ENCODE peak calls at places on chromosomes 11 and 22, in five cellular contexts. One of them, this sample, is unnamed. For H3K27me3, the result is how much of the 10 kb centered on the place peaks cover.

GRCh38 chr22:49307071-49307830 is 520.4 kb downstream of the BRD1 start:
- DNase-seq in H1: no peak
- DNase-seq in trophoblast cell: no peak
- DNase-seq in mesenchymal stem cell: no peak
- DNase-seq in neuronal stem cell: no peak
- DNase-seq in this sample: peak

GRCh38 chr11:57458060-57458409 is 2.3 kb upstream of the RTN4RL2 start:
- DNase-seq in mesenchymal stem cell: no peak
- DNase-seq in neuronal stem cell: no peak
- DNase-seq in H1: no peak
- DNase-seq in trophoblast cell: no peak
- DNase-seq in this sample: peak

GRCh38 chr22:26542831-26543230 is 30.6 kb upstream of the TFIP11 start:
- DNase-seq in mesenchymal stem cell: no peak
- DNase-seq in H1: no peak
- DNase-seq in trophoblast cell: no peak
- DNase-seq in neuronal stem cell: no peak
- DNase-seq in this sample: no peak

GRCh38 chr11:41328324-41328723 is 131.1 kb downstream of the LRRC4C start:
- DNase-seq in neuronal stem cell: no peak
- DNase-seq in trophoblast cell: no peak
- DNase-seq in H1: no peak
- DNase-seq in mesenchymal stem cell: no peak
- DNase-seq in this sample: no peak

GRCh38 chr22:35802885-35803284 is 85.2 kb downstream of the APOL5 start:
- DNase-seq in neuronal stem cell: no peak
- DNase-seq in H1: no peak
- DNase-seq in mesenchymal stem cell: no peak
- DNase-seq in trophoblast cell: no peak
- DNase-seq in this sample: no peak

GRCh38 chr11:117146521-117146920 is 2.4 kb downstream of the PAFAH1B2 start:
- DNase-seq in H1: no peak
- DNase-seq in neuronal stem cell: no peak
- DNase-seq in mesenchymal stem cell: peak
- DNase-seq in trophoblast cell: peak
- DNase-seq in this sample: no peak

GRCh38 chr11:96306933-96307747 is 35.9 kb downstream of the MAML2 start:
- DNase-seq in neuronal stem cell: peak
- DNase-seq in trophoblast cell: peak
- DNase-seq in mesenchymal stem cell: peak
- DNase-seq in H1: no peak
- DNase-seq in this sample: no peak

GRCh38 chr11:108432783-108433182 is 34.5 kb downstream of the C11orf65 start:
- DNase-seq in mesenchymal stem cell: peak
- DNase-seq in H1: no peak
- DNase-seq in trophoblast cell: peak
- DNase-seq in neuronal stem cell: no peak
- DNase-seq in this sample: no peak

GRCh38 chr11:19868281-19868821 is 155.7 kb downstream of the NAV2 start:
- DNase-seq in neuronal stem cell: no peak
- DNase-seq in trophoblast cell: peak
- DNase-seq in H1: no peak
- DNase-seq in mesenchymal stem cell: no peak
- DNase-seq in this sample: no peak

GRCh38 chr11:13923182-13923581 is 39.3 kb upstream of the SPON1 start:
- DNase-seq in trophoblast cell: no peak
- DNase-seq in H1: no peak
- DNase-seq in neuronal stem cell: no peak
- DNase-seq in mesenchymal stem cell: no peak
- DNase-seq in this sample: no peak

GRCh38 chr11:6249822-6250555 is 9.6 kb upstream of the CCKBR start:
- DNase-seq in trophoblast cell: peak
- DNase-seq in neuronal stem cell: no peak
- DNase-seq in H1: no peak
- DNase-seq in mesenchymal stem cell: peak
- DNase-seq in this sample: no peak

GRCh38 chr11:107741044-107741823 is 29.4 kb upstream of the SLN start:
- DNase-seq in trophoblast cell: peak
- DNase-seq in H1: no peak
- DNase-seq in mesenchymal stem cell: peak
- DNase-seq in neuronal stem cell: no peak
- DNase-seq in this sample: no peak

GRCh38 chr11:96753997-96754396 is 364.2 kb downstream of the JRKL start:
- DNase-seq in mesenchymal stem cell: no peak
- DNase-seq in neuronal stem cell: no peak
- DNase-seq in H1: no peak
- DNase-seq in trophoblast cell: no peak
- DNase-seq in this sample: no peak

GRCh38 chr11:16936643-16937042 is 77.6 kb downstream of the PLEKHA7 start:
- DNase-seq in H1: no peak
- DNase-seq in mesenchymal stem cell: no peak
- DNase-seq in trophoblast cell: peak
- DNase-seq in neuronal stem cell: no peak
- DNase-seq in this sample: no peak

GRCh38 chr11:96137357-96137756 is 205.6 kb downstream of the MAML2 start:
- DNase-seq in trophoblast cell: no peak
- DNase-seq in H1: no peak
- DNase-seq in mesenchymal stem cell: no peak
- DNase-seq in neuronal stem cell: no peak
- DNase-seq in this sample: no peak

GRCh38 chr11:45573728-45574127 is 91.7 kb downstream of the CHST1 start:
- DNase-seq in trophoblast cell: no peak
- DNase-seq in H1: no peak
- DNase-seq in neuronal stem cell: no peak
- DNase-seq in mesenchymal stem cell: no peak
- DNase-seq in this sample: no peak

GRCh38 chr11:58493676-58494075 is 14.2 kb downstream of the OR5B21 start:
- DNase-seq in trophoblast cell: no peak
- DNase-seq in mesenchymal stem cell: no peak
- DNase-seq in neuronal stem cell: no peak
- DNase-seq in H1: no peak
- DNase-seq in this sample: no peak

GRCh38 chr11:60899021-60899936 is 7.1 kb downstream of the PRPF19 start:
- DNase-seq in H1: no peak
- DNase-seq in trophoblast cell: peak
- DNase-seq in mesenchymal stem cell: peak
- DNase-seq in neuronal stem cell: peak
- DNase-seq in this sample: peak

GRCh38 chr11:83070878-83071640 is 638 bp downstream of the RAB30 start:
- DNase-seq in neuronal stem cell: peak
- DNase-seq in H1: no peak
- DNase-seq in mesenchymal stem cell: no peak
- DNase-seq in trophoblast cell: no peak
- DNase-seq in this sample: no peak

GRCh38 chr11:116387623-116388022 is 385.2 kb downstream of the BUD13 start:
- DNase-seq in trophoblast cell: no peak
- DNase-seq in H1: no peak
- DNase-seq in neuronal stem cell: no peak
- DNase-seq in mesenchymal stem cell: no peak
- DNase-seq in this sample: no peak

GRCh38 chr11:109059402-109059801 is 362.6 kb upstream of the C11orf87 start:
- DNase-seq in H1: no peak
- DNase-seq in trophoblast cell: no peak
- DNase-seq in mesenchymal stem cell: no peak
- DNase-seq in neuronal stem cell: no peak
- DNase-seq in this sample: no peak

GRCh38 chr22:49019737-49020136 is 807.9 kb downstream of the BRD1 start:
- DNase-seq in neuronal stem cell: no peak
- DNase-seq in trophoblast cell: no peak
- DNase-seq in mesenchymal stem cell: no peak
- DNase-seq in H1: no peak
- DNase-seq in this sample: peak

GRCh38 chr11:83914995-83915394 is 628.8 kb upstream of the CCDC90B start:
- DNase-seq in mesenchymal stem cell: no peak
- DNase-seq in H1: no peak
- DNase-seq in neuronal stem cell: no peak
- DNase-seq in trophoblast cell: no peak
- DNase-seq in this sample: no peak

GRCh38 chr11:118923721-118924587 is 1.8 kb downstream of the BCL9L start:
- DNase-seq in neuronal stem cell: no peak
- DNase-seq in mesenchymal stem cell: no peak
- DNase-seq in trophoblast cell: no peak
- DNase-seq in H1: no peak
- DNase-seq in this sample: no peak

GRCh38 chr22:33873186-33873585 is 47.1 kb downstream of the LARGE1 start:
- DNase-seq in neuronal stem cell: no peak
- DNase-seq in trophoblast cell: no peak
- DNase-seq in H1: no peak
- DNase-seq in mesenchymal stem cell: no peak
- DNase-seq in this sample: no peak

GRCh38 chr22:32323513-32324164 is 34.0 kb upstream of the RFPL3 start:
- DNase-seq in mesenchymal stem cell: no peak
- DNase-seq in H1: no peak
- DNase-seq in neuronal stem cell: no peak
- DNase-seq in trophoblast cell: no peak
- DNase-seq in this sample: peak

GRCh38 chr22:49286236-49286760 is 541.4 kb downstream of the BRD1 start:
- DNase-seq in trophoblast cell: no peak
- DNase-seq in neuronal stem cell: no peak
- DNase-seq in H1: no peak
- DNase-seq in mesenchymal stem cell: no peak
- DNase-seq in this sample: no peak

DNA sequence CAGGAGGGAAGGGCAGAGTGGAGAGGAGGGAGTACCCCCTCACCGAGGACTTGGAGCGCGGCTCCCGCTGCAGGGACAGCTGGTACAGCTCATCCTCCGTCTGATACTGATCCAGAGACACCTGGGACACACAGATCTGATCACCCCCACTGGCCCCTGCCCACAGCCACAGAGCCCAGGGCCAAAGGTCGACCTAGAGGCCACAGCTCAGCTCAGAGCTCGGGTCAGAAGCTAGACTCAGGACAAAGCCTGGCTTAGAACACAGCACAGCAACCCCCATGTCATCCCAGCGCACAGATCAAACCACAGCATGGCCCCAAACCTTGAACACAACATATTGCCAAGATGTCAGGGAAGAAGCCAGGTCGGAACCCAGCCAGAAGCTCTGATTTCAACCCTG is 8.1 kb downstream of the RASGRP2 start:
- DNase-seq in mesenchymal stem cell: no peak
- DNase-seq in H1: no peak
- DNase-seq in neuronal stem cell: no peak
- DNase-seq in trophoblast cell: no peak
- DNase-seq in this sample: no peak
- H3K27me3 ChIP-seq in mesenchymal stem cell: half or more
- H3K27me3 ChIP-seq in H1: under half
- H3K27me3 ChIP-seq in neuronal stem cell: under half
- H3K27me3 ChIP-seq in trophoblast cell: under half
- H3K27me3 ChIP-seq in this sample: under half

GRCh38 chr11:1510928-1511327 is 24.3 kb upstream of the MOB2 start:
- DNase-seq in trophoblast cell: no peak
- DNase-seq in mesenchymal stem cell: no peak
- DNase-seq in H1: no peak
- DNase-seq in neuronal stem cell: no peak
- DNase-seq in this sample: no peak
- H2BK12ac ChIP-seq in trophoblast cell: no peak
- H2BK12ac ChIP-seq in mesenchymal stem cell: no peak
- H2BK12ac ChIP-seq in H1: no peak
- H2BK12ac ChIP-seq in neuronal stem cell: no peak
- H2BK12ac ChIP-seq in this sample: no peak

DNA sequence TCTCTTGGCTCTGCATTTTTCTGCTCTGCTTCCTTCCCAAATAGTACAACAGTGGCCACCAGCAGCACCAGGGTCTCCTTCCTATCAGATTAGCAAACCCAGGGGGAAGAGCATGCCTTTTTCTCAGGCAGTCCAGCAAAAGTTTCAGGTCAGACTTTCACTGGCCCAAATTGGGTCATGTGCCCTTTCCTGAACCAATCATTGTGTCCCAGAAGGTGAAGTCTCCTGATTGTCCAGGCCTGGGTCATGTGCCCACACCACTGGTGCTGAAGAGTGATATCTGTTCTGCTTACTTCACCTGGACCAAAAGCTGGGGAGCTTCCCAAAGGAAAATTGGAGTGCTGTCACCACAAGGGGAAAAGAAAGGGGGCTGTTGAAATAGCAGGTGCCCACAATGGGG is 64.1 kb upstream of the ALX4 start:
- DNase-seq in trophoblast cell: no peak
- DNase-seq in neuronal stem cell: no peak
- DNase-seq in H1: no peak
- DNase-seq in mesenchymal stem cell: no peak
- DNase-seq in this sample: no peak
- H3K27me3 ChIP-seq in trophoblast cell: under half
- H3K27me3 ChIP-seq in neuronal stem cell: under half
- H3K27me3 ChIP-seq in H1: under half
- H3K27me3 ChIP-seq in mesenchymal stem cell: half or more
- H3K27me3 ChIP-seq in this sample: under half

GRCh38 chr11:46710821-46711269 is 8.2 kb upstream of the F2 start:
- DNase-seq in mesenchymal stem cell: peak
- DNase-seq in neuronal stem cell: no peak
- DNase-seq in H1: no peak
- DNase-seq in trophoblast cell: no peak
- DNase-seq in this sample: no peak
- H2BK12ac ChIP-seq in mesenchymal stem cell: peak
- H2BK12ac ChIP-seq in neuronal stem cell: no peak
- H2BK12ac ChIP-seq in H1: no peak
- H2BK12ac ChIP-seq in trophoblast cell: no peak
- H2BK12ac ChIP-seq in this sample: no peak